ENCODE peak calls at places on chromosomes 16 and 17, in eight cellular contexts. G is T-helper 1 cell, Q is stomach, K is NCI-H510A treated with DMSO at 0.1 percent for 48 hours, C is AG08395, B is brain microvascular endothelial cell, T is NCI-H2029, X is HL-60. M is an unnamed sample.

GRCh38 chr16:69476920-69477418 is 52.5 kb downstream of the CYB5B start:
- DNase-seq in G (no peak), Q (no peak), K (peak), C (peak), B (peak), T (no peak), X (no peak), M (no peak)

GRCh38 chr16:12330977-12331376 is 354.4 kb downstream of the SNX29 start:
- DNase-seq in G (no peak), Q (no peak), K (no peak), C (peak), B (no peak), T (no peak), X (no peak), M (no peak)

GRCh38 chr16:54542805-54543504 is 256.4 kb upstream of the IRX3 start:
- DNase-seq in G (no peak), Q (no peak), K (no peak), C (no peak), B (no peak), T (no peak), X (no peak), M (no peak)

GRCh38 chr16:83118365-83118764 is 491.6 kb downstream of the CDH13 start:
- DNase-seq in G (no peak), Q (no peak), K (no peak), C (peak), B (peak), T (no peak), X (no peak), M (no peak)

GRCh38 chr17:77144227-77144626 is 3.5 kb downstream of the SEC14L1 start:
- DNase-seq in G (no peak), Q (no peak), K (peak), C (no peak), B (no peak), T (peak), X (no peak), M (no peak)

GRCh38 chr16:80954985-80955384 is 51.7 kb downstream of the CMC2 start:
- DNase-seq in G (no peak), Q (no peak), K (peak), C (no peak), B (no peak), T (no peak), X (no peak), M (no peak)

GRCh38 chr17:15340966-15341365 is 431 bp downstream of the TEKT3 start:
- DNase-seq in G (no peak), Q (no peak), K (peak), C (no peak), B (no peak), T (no peak), X (no peak), M (no peak)

GRCh38 chr16:27287887-27288286 is 19.3 kb upstream of the NSMCE1 start:
- DNase-seq in G (no peak), Q (no peak), K (no peak), C (no peak), B (no peak), T (no peak), X (peak), M (no peak)

GRCh38 chr16:63655846-63656245 is 1466.0 kb downstream of the CDH11 start:
- DNase-seq in G (no peak), Q (no peak), K (no peak), C (no peak), B (no peak), T (no peak), X (no peak), M (no peak)